ENCODE peak calls at places on chromosome 11, in seven cellular contexts. One of them, this sample, is unnamed. For H3K4me1, the result is how much of the 10 kb centered on the place peaks cover.

GRCh38 chr11:65911682-65912568 is 6.9 kb downstream of the C11orf68 start:
- DNase-seq in hepatocyte: peak
- DNase-seq in aorta: peak
- DNase-seq in mammary epithelial cell: peak
- DNase-seq in mesenchymal stem cell: peak
- DNase-seq in lower lobe of right lung: no peak
- DNase-seq in H1: peak
- DNase-seq in this sample: peak

GRCh38 chr11:41398175-41398574 is 61.3 kb downstream of the LRRC4C start:
- DNase-seq in aorta: no peak
- DNase-seq in mesenchymal stem cell: no peak
- DNase-seq in mammary epithelial cell: no peak
- DNase-seq in hepatocyte: peak
- DNase-seq in H1: no peak
- DNase-seq in lower lobe of right lung: no peak
- DNase-seq in this sample: no peak

GRCh38 chr11:132563050-132563449 is 969.3 kb downstream of the OPCML start:
- DNase-seq in mammary epithelial cell: no peak
- DNase-seq in mesenchymal stem cell: no peak
- DNase-seq in lower lobe of right lung: no peak
- DNase-seq in hepatocyte: no peak
- DNase-seq in aorta: no peak
- DNase-seq in H1: no peak
- DNase-seq in this sample: no peak

GRCh38 chr11:110296226-110297081 is at the start of gene RDX:
- DNase-seq in lower lobe of right lung: peak
- DNase-seq in mesenchymal stem cell: peak
- DNase-seq in H1: peak
- DNase-seq in aorta: peak
- DNase-seq in hepatocyte: peak
- DNase-seq in mammary epithelial cell: peak
- DNase-seq in this sample: peak

GRCh38 chr11:28107331-28107725 is 628 bp downstream of the KIF18A start:
- DNase-seq in H1: no peak
- DNase-seq in lower lobe of right lung: no peak
- DNase-seq in aorta: no peak
- DNase-seq in mesenchymal stem cell: peak
- DNase-seq in hepatocyte: no peak
- DNase-seq in mammary epithelial cell: no peak
- DNase-seq in this sample: no peak

GRCh38 chr11:117009905-117010605 is 88.2 kb downstream of the SIK3 start:
- DNase-seq in mesenchymal stem cell: no peak
- DNase-seq in lower lobe of right lung: no peak
- DNase-seq in mammary epithelial cell: no peak
- DNase-seq in hepatocyte: no peak
- DNase-seq in aorta: no peak
- DNase-seq in H1: no peak
- DNase-seq in this sample: no peak

GRCh38 chr11:66011239-66011784 is 496 bp upstream of the CST6 start:
- DNase-seq in H1: no peak
- DNase-seq in mammary epithelial cell: peak
- DNase-seq in mesenchymal stem cell: peak
- DNase-seq in hepatocyte: peak
- DNase-seq in aorta: no peak
- DNase-seq in lower lobe of right lung: peak
- DNase-seq in this sample: no peak

GRCh38 chr11:78742430-78742829 is 167.8 kb upstream of the NARS2 start:
- DNase-seq in mesenchymal stem cell: no peak
- DNase-seq in mammary epithelial cell: peak
- DNase-seq in hepatocyte: no peak
- DNase-seq in aorta: peak
- DNase-seq in lower lobe of right lung: peak
- DNase-seq in H1: no peak
- DNase-seq in this sample: peak

DNA sequence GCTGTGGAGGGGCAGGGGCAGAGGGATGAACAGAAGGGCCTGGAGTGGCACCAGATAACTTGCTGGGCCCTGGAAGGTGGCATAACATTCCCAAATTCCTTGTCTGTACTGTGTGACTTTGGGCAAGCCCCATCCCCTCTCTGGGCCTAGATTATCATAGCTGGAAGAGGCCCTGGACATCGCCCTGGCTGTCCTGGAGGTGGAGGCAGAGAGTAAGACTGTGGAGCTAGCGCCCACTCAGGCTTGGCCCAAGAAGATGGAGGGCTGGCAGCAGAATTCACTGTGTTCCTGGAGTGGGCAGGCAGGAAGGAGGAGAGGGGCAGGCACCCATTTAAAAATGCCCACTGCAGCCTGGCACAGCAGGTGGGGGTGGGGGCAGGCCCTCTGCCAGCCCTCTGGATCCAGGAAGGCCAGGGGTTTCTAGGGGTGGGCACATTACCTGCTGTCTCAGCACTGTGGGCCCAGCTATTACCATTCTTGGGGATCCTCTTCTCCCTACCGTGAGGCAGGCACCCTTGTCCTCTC is 22.6 kb downstream of the ARHGEF17 start:
- DNase-seq in mesenchymal stem cell: peak
- DNase-seq in lower lobe of right lung: no peak
- DNase-seq in H1: no peak
- DNase-seq in aorta: no peak
- DNase-seq in mammary epithelial cell: no peak
- DNase-seq in hepatocyte: peak
- DNase-seq in this sample: peak
- H3K4me1 ChIP-seq in mesenchymal stem cell: half or more
- H3K4me1 ChIP-seq in lower lobe of right lung: half or more
- H3K4me1 ChIP-seq in H1: under half
- H3K4me1 ChIP-seq in aorta: under half
- H3K4me1 ChIP-seq in mammary epithelial cell: under half
- H3K4me1 ChIP-seq in hepatocyte: half or more
- H3K4me1 ChIP-seq in this sample: under half

GRCh38 chr11:73452726-73453125 is 76.5 kb downstream of the RELT start:
- DNase-seq in aorta: no peak
- DNase-seq in hepatocyte: no peak
- DNase-seq in mammary epithelial cell: no peak
- DNase-seq in lower lobe of right lung: no peak
- DNase-seq in H1: no peak
- DNase-seq in mesenchymal stem cell: no peak
- DNase-seq in this sample: no peak

GRCh38 chr11:73453562-73453961 is 77.4 kb downstream of the RELT start:
- DNase-seq in mammary epithelial cell: no peak
- DNase-seq in lower lobe of right lung: no peak
- DNase-seq in mesenchymal stem cell: peak
- DNase-seq in hepatocyte: no peak
- DNase-seq in aorta: no peak
- DNase-seq in H1: no peak
- DNase-seq in this sample: no peak

GRCh38 chr11:73454987-73455386 is 78.8 kb downstream of the RELT start:
- DNase-seq in aorta: no peak
- DNase-seq in H1: no peak
- DNase-seq in hepatocyte: no peak
- DNase-seq in mesenchymal stem cell: no peak
- DNase-seq in mammary epithelial cell: no peak
- DNase-seq in lower lobe of right lung: no peak
- DNase-seq in this sample: no peak
- H3K27ac ChIP-seq in aorta: no peak
- H3K27ac ChIP-seq in H1: no peak
- H3K27ac ChIP-seq in hepatocyte: no peak
- H3K27ac ChIP-seq in mesenchymal stem cell: no peak
- H3K27ac ChIP-seq in mammary epithelial cell: no peak
- H3K27ac ChIP-seq in lower lobe of right lung: no peak
- H3K27ac ChIP-seq in this sample: no peak

DNA sequence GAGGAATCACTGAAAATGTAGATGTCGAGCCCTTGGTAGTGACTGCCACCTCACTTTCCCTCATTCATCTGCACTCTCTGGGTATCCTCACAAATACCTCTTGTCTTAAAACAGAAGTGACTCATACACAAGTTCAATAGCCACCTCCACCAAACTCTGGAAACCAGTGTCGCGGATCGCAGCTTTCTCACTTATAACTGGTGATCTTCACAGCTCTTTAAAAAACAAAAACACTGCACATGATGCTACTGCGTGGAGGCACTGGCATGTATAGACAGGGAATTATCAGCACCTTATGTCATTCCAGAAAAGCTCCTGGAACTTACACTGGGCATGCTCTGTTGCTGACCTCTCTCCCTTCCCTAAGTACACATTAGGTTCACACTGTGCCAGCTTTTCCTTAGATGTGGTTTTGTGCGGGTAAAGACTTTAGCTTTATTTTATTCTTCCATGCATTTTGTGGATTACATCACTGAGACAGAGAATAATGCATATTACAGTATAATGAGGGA is 425.5 kb upstream of the CADM1 start:
- DNase-seq in mammary epithelial cell: no peak
- DNase-seq in H1: no peak
- DNase-seq in lower lobe of right lung: no peak
- DNase-seq in hepatocyte: no peak
- DNase-seq in mesenchymal stem cell: no peak
- DNase-seq in aorta: no peak
- DNase-seq in this sample: no peak
- H3K4me1 ChIP-seq in mammary epithelial cell: under half
- H3K4me1 ChIP-seq in H1: under half
- H3K4me1 ChIP-seq in lower lobe of right lung: under half
- H3K4me1 ChIP-seq in hepatocyte: under half
- H3K4me1 ChIP-seq in mesenchymal stem cell: under half
- H3K4me1 ChIP-seq in aorta: under half
- H3K4me1 ChIP-seq in this sample: under half

DNA sequence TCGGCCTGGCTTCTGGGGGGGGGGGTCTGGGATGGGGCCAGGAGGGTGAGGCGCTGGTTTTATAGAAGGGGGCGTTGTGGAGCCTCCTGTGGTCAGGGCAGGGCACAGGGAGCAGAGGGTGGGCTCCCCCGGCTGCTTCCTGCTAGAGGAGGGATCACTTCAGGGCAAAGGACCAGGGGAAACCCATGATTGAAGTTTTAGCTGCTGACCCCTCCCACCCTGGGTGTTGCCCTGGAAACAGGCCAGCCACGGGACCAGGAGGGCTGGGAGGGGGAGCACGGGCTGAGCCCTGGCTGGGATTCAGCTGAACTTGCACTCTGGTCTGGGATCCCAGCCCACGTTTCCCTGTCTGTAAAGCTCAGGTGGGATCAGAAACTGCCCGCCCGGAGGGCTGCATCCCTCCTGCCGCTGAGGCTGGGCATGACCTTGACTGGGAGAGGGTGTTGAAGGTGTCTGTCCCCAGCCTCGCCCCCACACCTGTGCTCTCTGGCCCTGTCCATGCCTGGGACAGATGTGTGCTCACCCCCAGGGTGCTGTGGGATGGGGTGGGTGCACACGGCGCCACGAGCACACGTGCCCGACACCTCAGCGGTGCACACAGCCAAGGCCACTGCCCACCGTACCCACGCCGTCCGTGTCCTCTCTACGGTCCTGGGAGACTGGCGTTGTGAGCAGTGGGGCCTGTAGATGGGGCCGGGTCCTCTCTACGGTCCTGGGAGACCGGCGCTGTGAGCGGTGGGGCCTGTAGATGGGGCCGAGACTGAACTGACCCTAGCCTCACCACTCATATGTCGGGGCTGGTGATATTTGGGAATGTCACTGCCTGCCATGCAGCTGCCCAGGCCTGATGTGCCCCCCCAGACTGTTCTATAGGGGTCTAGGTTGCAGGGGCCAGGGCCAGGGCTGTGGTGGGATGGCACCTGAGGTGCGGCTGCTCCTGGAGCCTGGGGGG is 2.3 kb downstream of the TSPAN4 start:
- DNase-seq in hepatocyte: peak
- DNase-seq in aorta: peak
- DNase-seq in lower lobe of right lung: peak
- DNase-seq in mammary epithelial cell: no peak
- DNase-seq in H1: peak
- DNase-seq in mesenchymal stem cell: peak
- DNase-seq in this sample: peak
- H3K27ac ChIP-seq in hepatocyte: peak
- H3K27ac ChIP-seq in aorta: peak
- H3K27ac ChIP-seq in lower lobe of right lung: peak
- H3K27ac ChIP-seq in mammary epithelial cell: no peak
- H3K27ac ChIP-seq in H1: peak
- H3K27ac ChIP-seq in mesenchymal stem cell: peak
- H3K27ac ChIP-seq in this sample: peak

GRCh38 chr11:111633248-111633647 is 31.0 kb downstream of the SIK2 start:
- DNase-seq in aorta: no peak
- DNase-seq in hepatocyte: peak
- DNase-seq in lower lobe of right lung: no peak
- DNase-seq in mesenchymal stem cell: no peak
- DNase-seq in mammary epithelial cell: no peak
- DNase-seq in H1: no peak
- DNase-seq in this sample: no peak

GRCh38 chr11:111634981-111635705 is 32.9 kb downstream of the SIK2 start:
- DNase-seq in aorta: no peak
- DNase-seq in hepatocyte: no peak
- DNase-seq in lower lobe of right lung: no peak
- DNase-seq in mammary epithelial cell: peak
- DNase-seq in H1: no peak
- DNase-seq in mesenchymal stem cell: no peak
- DNase-seq in this sample: no peak

GRCh38 chr11:111633756-111634362 is 31.6 kb downstream of the SIK2 start:
- DNase-seq in mammary epithelial cell: peak
- DNase-seq in mesenchymal stem cell: no peak
- DNase-seq in aorta: no peak
- DNase-seq in lower lobe of right lung: no peak
- DNase-seq in hepatocyte: no peak
- DNase-seq in H1: no peak
- DNase-seq in this sample: no peak

GRCh38 chr11:111637885-111638284 is 35.6 kb downstream of the SIK2 start:
- DNase-seq in lower lobe of right lung: no peak
- DNase-seq in mammary epithelial cell: no peak
- DNase-seq in mesenchymal stem cell: no peak
- DNase-seq in hepatocyte: no peak
- DNase-seq in aorta: no peak
- DNase-seq in H1: no peak
- DNase-seq in this sample: no peak

GRCh38 chr11:111635706-111636045 is 33.4 kb downstream of the SIK2 start:
- DNase-seq in H1: no peak
- DNase-seq in mammary epithelial cell: no peak
- DNase-seq in aorta: no peak
- DNase-seq in mesenchymal stem cell: no peak
- DNase-seq in hepatocyte: no peak
- DNase-seq in lower lobe of right lung: no peak
- DNase-seq in this sample: peak
- H3K4me1 ChIP-seq in H1: under half
- H3K4me1 ChIP-seq in mammary epithelial cell: half or more
- H3K4me1 ChIP-seq in aorta: under half
- H3K4me1 ChIP-seq in mesenchymal stem cell: under half
- H3K4me1 ChIP-seq in hepatocyte: under half
- H3K4me1 ChIP-seq in lower lobe of right lung: under half
- H3K4me1 ChIP-seq in this sample: under half

This sample was measured in right cardiac atrium.